ENCODE peak calls at places on chromosomes 12 and 14, in five cellular contexts. U, H, W, F and L are unnamed samples.

GRCh38 chr14:89892953-89893352 is 61.6 kb downstream of the EFCAB11 start:
- DNase-seq in U (no peak), H (no peak), W (no peak), F (no peak), L (no peak)

GRCh38 chr12:114032801-114033200 is 66.7 kb upstream of the RBM19 start:
- DNase-seq in U (no peak), H (no peak), W (no peak), F (no peak), L (no peak)

GRCh38 chr12:109721276-109721675 is 7.7 kb downstream of the FAM222A start:
- DNase-seq in U (no peak), H (no peak), W (no peak), F (no peak), L (no peak)

GRCh38 chr14:39988939-39989338 is 556.7 kb upstream of the FBXO33 start:
- DNase-seq in U (no peak), H (peak), W (no peak), F (peak), L (no peak)

GRCh38 chr12:24742378-24742777 is 206.5 kb downstream of the BCAT1 start:
- DNase-seq in U (no peak), H (no peak), W (no peak), F (no peak), L (no peak)

GRCh38 chr14:104341532-104342434 is 203.4 kb downstream of the KIF26A start:
- DNase-seq in U (no peak), H (peak), W (no peak), F (no peak), L (no peak)

GRCh38 chr14:26395726-26396125 is 202.1 kb downstream of the NOVA1 start:
- DNase-seq in U (no peak), H (no peak), W (no peak), F (no peak), L (no peak)

GRCh38 chr12:42790761-42791151 is 201.2 kb upstream of the PRICKLE1 start:
- DNase-seq in U (no peak), H (no peak), W (no peak), F (no peak), L (no peak)

GRCh38 chr14:100523131-100523530 is 64.1 kb downstream of the BEGAIN start:
- DNase-seq in U (no peak), H (no peak), W (no peak), F (no peak), L (no peak)

GRCh38 chr12:112538740-112539139 is 120.0 kb downstream of the PTPN11 start:
- DNase-seq in U (no peak), H (no peak), W (no peak), F (no peak), L (no peak)

GRCh38 chr14:101035466-101036225 is 132.1 kb upstream of the RTL1 start:
- DNase-seq in U (no peak), H (no peak), W (no peak), F (no peak), L (no peak)

GRCh38 chr12:3342051-3342450 is 149.0 kb upstream of the PRMT8 start:
- DNase-seq in U (no peak), H (peak), W (no peak), F (no peak), L (no peak)

GRCh38 chr12:114069507-114069906 is 103.4 kb upstream of the RBM19 start:
- DNase-seq in U (no peak), H (no peak), W (no peak), F (no peak), L (no peak)

GRCh38 chr12:31835276-31835882 is 106.6 kb upstream of the AMN1 start:
- DNase-seq in U (no peak), H (peak), W (no peak), F (no peak), L (no peak)

GRCh38 chr12:60935981-60936761 is 1324.0 kb upstream of the USP15 start:
- DNase-seq in U (no peak), H (no peak), W (no peak), F (no peak), L (no peak)

GRCh38 chr12:79367016-79367575 is 323.7 kb downstream of the PAWR start:
- DNase-seq in U (no peak), H (no peak), W (no peak), F (no peak), L (no peak)

GRCh38 chr12:68893201-68893600 is 39.8 kb downstream of the CPM start:
- DNase-seq in U (no peak), H (no peak), W (no peak), F (no peak), L (no peak)

GRCh38 chr14:101200650-101201516 is 297.4 kb upstream of the RTL1 start:
- DNase-seq in U (no peak), H (no peak), W (no peak), F (no peak), L (no peak)